ENCODE peak calls at places on chromosomes 2 and 18, in ten cellular contexts. One of them, this sample, is unnamed.

GRCh38 chr2:151379191-151379590 is 21.8 kb downstream of the TNFAIP6 start:
- DNase-seq in Right ventricle myocardium inferior: no peak
- DNase-seq in NCI-H1092: no peak
- DNase-seq in MCF 10A: peak
- DNase-seq in AG20443: no peak
- DNase-seq in activated effector memory CD4-positive, alpha-beta T cell treated with Interleukin-2 at 50 U/mL for 16 hours: no peak
- DNase-seq in HuH-7.5: no peak
- DNase-seq in hippocampal formation: no peak
- DNase-seq in T-helper 9 cell: no peak
- DNase-seq in stimulated activated CD8-positive, alpha-beta memory T cell treated with anti-CD3 and anti-CD28 coated beads, Interleukin-2, amount 100 ng/mL, for 1 hour: no peak
- DNase-seq in this sample: no peak

GRCh38 chr18:77054606-77055428 is 77.8 kb downstream of the MBP start:
- DNase-seq in hippocampal formation: peak
- DNase-seq in Right ventricle myocardium inferior: peak
- DNase-seq in AG20443: peak
- DNase-seq in MCF 10A: no peak
- DNase-seq in NCI-H1092: peak
- DNase-seq in HuH-7.5: peak
- DNase-seq in T-helper 9 cell: peak
- DNase-seq in activated effector memory CD4-positive, alpha-beta T cell treated with Interleukin-2 at 50 U/mL for 16 hours: peak
- DNase-seq in stimulated activated CD8-positive, alpha-beta memory T cell treated with anti-CD3 and anti-CD28 coated beads, Interleukin-2, amount 100 ng/mL, for 1 hour: peak
- DNase-seq in this sample: peak

GRCh38 chr2:175662335-175662734 is 339.7 kb downstream of the LNPK start:
- DNase-seq in stimulated activated CD8-positive, alpha-beta memory T cell treated with anti-CD3 and anti-CD28 coated beads, Interleukin-2, amount 100 ng/mL, for 1 hour: no peak
- DNase-seq in Right ventricle myocardium inferior: no peak
- DNase-seq in T-helper 9 cell: no peak
- DNase-seq in AG20443: no peak
- DNase-seq in MCF 10A: no peak
- DNase-seq in NCI-H1092: no peak
- DNase-seq in hippocampal formation: no peak
- DNase-seq in activated effector memory CD4-positive, alpha-beta T cell treated with Interleukin-2 at 50 U/mL for 16 hours: no peak
- DNase-seq in HuH-7.5: no peak
- DNase-seq in this sample: no peak

GRCh38 chr2:10341193-10341592 is 38.5 kb downstream of the HPCAL1 start:
- DNase-seq in hippocampal formation: no peak
- DNase-seq in Right ventricle myocardium inferior: no peak
- DNase-seq in MCF 10A: no peak
- DNase-seq in NCI-H1092: no peak
- DNase-seq in AG20443: no peak
- DNase-seq in stimulated activated CD8-positive, alpha-beta memory T cell treated with anti-CD3 and anti-CD28 coated beads, Interleukin-2, amount 100 ng/mL, for 1 hour: no peak
- DNase-seq in HuH-7.5: no peak
- DNase-seq in T-helper 9 cell: no peak
- DNase-seq in activated effector memory CD4-positive, alpha-beta T cell treated with Interleukin-2 at 50 U/mL for 16 hours: no peak
- DNase-seq in this sample: no peak

GRCh38 chr2:40202798-40203400 is 249.0 kb downstream of the SLC8A1 start:
- DNase-seq in MCF 10A: no peak
- DNase-seq in NCI-H1092: no peak
- DNase-seq in T-helper 9 cell: no peak
- DNase-seq in AG20443: peak
- DNase-seq in Right ventricle myocardium inferior: no peak
- DNase-seq in hippocampal formation: no peak
- DNase-seq in HuH-7.5: no peak
- DNase-seq in stimulated activated CD8-positive, alpha-beta memory T cell treated with anti-CD3 and anti-CD28 coated beads, Interleukin-2, amount 100 ng/mL, for 1 hour: no peak
- DNase-seq in activated effector memory CD4-positive, alpha-beta T cell treated with Interleukin-2 at 50 U/mL for 16 hours: no peak
- DNase-seq in this sample: no peak

GRCh38 chr18:64929026-64929425 is 780.1 kb upstream of the LINC00305 start:
- DNase-seq in T-helper 9 cell: no peak
- DNase-seq in NCI-H1092: no peak
- DNase-seq in activated effector memory CD4-positive, alpha-beta T cell treated with Interleukin-2 at 50 U/mL for 16 hours: no peak
- DNase-seq in stimulated activated CD8-positive, alpha-beta memory T cell treated with anti-CD3 and anti-CD28 coated beads, Interleukin-2, amount 100 ng/mL, for 1 hour: no peak
- DNase-seq in Right ventricle myocardium inferior: no peak
- DNase-seq in HuH-7.5: no peak
- DNase-seq in MCF 10A: peak
- DNase-seq in hippocampal formation: no peak
- DNase-seq in AG20443: no peak
- DNase-seq in this sample: no peak

GRCh38 chr2:105926960-105927678 is 182.4 kb downstream of the NCK2 start:
- DNase-seq in T-helper 9 cell: peak
- DNase-seq in NCI-H1092: no peak
- DNase-seq in Right ventricle myocardium inferior: no peak
- DNase-seq in MCF 10A: no peak
- DNase-seq in stimulated activated CD8-positive, alpha-beta memory T cell treated with anti-CD3 and anti-CD28 coated beads, Interleukin-2, amount 100 ng/mL, for 1 hour: no peak
- DNase-seq in activated effector memory CD4-positive, alpha-beta T cell treated with Interleukin-2 at 50 U/mL for 16 hours: peak
- DNase-seq in hippocampal formation: no peak
- DNase-seq in AG20443: no peak
- DNase-seq in HuH-7.5: no peak
- DNase-seq in this sample: no peak

GRCh38 chr2:65370387-65371093 is 61.9 kb downstream of the SPRED2 start:
- DNase-seq in stimulated activated CD8-positive, alpha-beta memory T cell treated with anti-CD3 and anti-CD28 coated beads, Interleukin-2, amount 100 ng/mL, for 1 hour: no peak
- DNase-seq in AG20443: peak
- DNase-seq in NCI-H1092: no peak
- DNase-seq in Right ventricle myocardium inferior: no peak
- DNase-seq in hippocampal formation: no peak
- DNase-seq in T-helper 9 cell: no peak
- DNase-seq in activated effector memory CD4-positive, alpha-beta T cell treated with Interleukin-2 at 50 U/mL for 16 hours: no peak
- DNase-seq in HuH-7.5: no peak
- DNase-seq in MCF 10A: no peak
- DNase-seq in this sample: peak

GRCh38 chr2:69997296-69998184 is 36.1 kb upstream of the ASPRV1 start:
- DNase-seq in AG20443: peak
- DNase-seq in Right ventricle myocardium inferior: peak
- DNase-seq in stimulated activated CD8-positive, alpha-beta memory T cell treated with anti-CD3 and anti-CD28 coated beads, Interleukin-2, amount 100 ng/mL, for 1 hour: no peak
- DNase-seq in T-helper 9 cell: no peak
- DNase-seq in NCI-H1092: no peak
- DNase-seq in hippocampal formation: no peak
- DNase-seq in activated effector memory CD4-positive, alpha-beta T cell treated with Interleukin-2 at 50 U/mL for 16 hours: no peak
- DNase-seq in MCF 10A: peak
- DNase-seq in HuH-7.5: no peak
- DNase-seq in this sample: no peak

GRCh38 chr18:61651145-61651879 is 241.5 kb downstream of the RNF152 start:
- DNase-seq in MCF 10A: no peak
- DNase-seq in HuH-7.5: no peak
- DNase-seq in stimulated activated CD8-positive, alpha-beta memory T cell treated with anti-CD3 and anti-CD28 coated beads, Interleukin-2, amount 100 ng/mL, for 1 hour: no peak
- DNase-seq in activated effector memory CD4-positive, alpha-beta T cell treated with Interleukin-2 at 50 U/mL for 16 hours: no peak
- DNase-seq in Right ventricle myocardium inferior: no peak
- DNase-seq in hippocampal formation: no peak
- DNase-seq in T-helper 9 cell: no peak
- DNase-seq in NCI-H1092: no peak
- DNase-seq in AG20443: no peak
- DNase-seq in this sample: no peak

GRCh38 chr2:156864230-156864629 is 393.3 kb upstream of the GALNT5 start:
- DNase-seq in HuH-7.5: no peak
- DNase-seq in T-helper 9 cell: no peak
- DNase-seq in NCI-H1092: no peak
- DNase-seq in MCF 10A: no peak
- DNase-seq in stimulated activated CD8-positive, alpha-beta memory T cell treated with anti-CD3 and anti-CD28 coated beads, Interleukin-2, amount 100 ng/mL, for 1 hour: no peak
- DNase-seq in activated effector memory CD4-positive, alpha-beta T cell treated with Interleukin-2 at 50 U/mL for 16 hours: no peak
- DNase-seq in hippocampal formation: no peak
- DNase-seq in Right ventricle myocardium inferior: no peak
- DNase-seq in AG20443: no peak
- DNase-seq in this sample: no peak

GRCh38 chr2:175903384-175903936 is 98.6 kb downstream of the LNPK start:
- DNase-seq in AG20443: no peak
- DNase-seq in NCI-H1092: no peak
- DNase-seq in activated effector memory CD4-positive, alpha-beta T cell treated with Interleukin-2 at 50 U/mL for 16 hours: no peak
- DNase-seq in T-helper 9 cell: no peak
- DNase-seq in HuH-7.5: no peak
- DNase-seq in stimulated activated CD8-positive, alpha-beta memory T cell treated with anti-CD3 and anti-CD28 coated beads, Interleukin-2, amount 100 ng/mL, for 1 hour: no peak
- DNase-seq in Right ventricle myocardium inferior: no peak
- DNase-seq in MCF 10A: no peak
- DNase-seq in hippocampal formation: no peak
- DNase-seq in this sample: no peak

GRCh38 chr2:216621292-216621691 is 11.9 kb upstream of the IGFBP2 start:
- DNase-seq in hippocampal formation: no peak
- DNase-seq in T-helper 9 cell: no peak
- DNase-seq in activated effector memory CD4-positive, alpha-beta T cell treated with Interleukin-2 at 50 U/mL for 16 hours: no peak
- DNase-seq in HuH-7.5: no peak
- DNase-seq in MCF 10A: no peak
- DNase-seq in stimulated activated CD8-positive, alpha-beta memory T cell treated with anti-CD3 and anti-CD28 coated beads, Interleukin-2, amount 100 ng/mL, for 1 hour: no peak
- DNase-seq in NCI-H1092: peak
- DNase-seq in Right ventricle myocardium inferior: no peak
- DNase-seq in AG20443: no peak
- DNase-seq in this sample: no peak

GRCh38 chr2:6968319-6969100 is 51.3 kb downstream of the RNF144A start:
- DNase-seq in T-helper 9 cell: no peak
- DNase-seq in HuH-7.5: no peak
- DNase-seq in Right ventricle myocardium inferior: no peak
- DNase-seq in stimulated activated CD8-positive, alpha-beta memory T cell treated with anti-CD3 and anti-CD28 coated beads, Interleukin-2, amount 100 ng/mL, for 1 hour: no peak
- DNase-seq in activated effector memory CD4-positive, alpha-beta T cell treated with Interleukin-2 at 50 U/mL for 16 hours: no peak
- DNase-seq in MCF 10A: no peak
- DNase-seq in NCI-H1092: no peak
- DNase-seq in hippocampal formation: peak
- DNase-seq in AG20443: no peak
- DNase-seq in this sample: no peak

GRCh38 chr2:72367530-72368225 is 220.0 kb upstream of the CYP26B1 start:
- DNase-seq in MCF 10A: peak
- DNase-seq in hippocampal formation: peak
- DNase-seq in HuH-7.5: no peak
- DNase-seq in Right ventricle myocardium inferior: peak
- DNase-seq in T-helper 9 cell: no peak
- DNase-seq in stimulated activated CD8-positive, alpha-beta memory T cell treated with anti-CD3 and anti-CD28 coated beads, Interleukin-2, amount 100 ng/mL, for 1 hour: no peak
- DNase-seq in AG20443: peak
- DNase-seq in activated effector memory CD4-positive, alpha-beta T cell treated with Interleukin-2 at 50 U/mL for 16 hours: no peak
- DNase-seq in NCI-H1092: no peak
- DNase-seq in this sample: no peak

GRCh38 chr2:224865016-224865415 is 148.9 kb upstream of the CCDC195 start:
- DNase-seq in MCF 10A: no peak
- DNase-seq in AG20443: peak
- DNase-seq in HuH-7.5: no peak
- DNase-seq in NCI-H1092: no peak
- DNase-seq in T-helper 9 cell: no peak
- DNase-seq in activated effector memory CD4-positive, alpha-beta T cell treated with Interleukin-2 at 50 U/mL for 16 hours: no peak
- DNase-seq in hippocampal formation: no peak
- DNase-seq in Right ventricle myocardium inferior: no peak
- DNase-seq in stimulated activated CD8-positive, alpha-beta memory T cell treated with anti-CD3 and anti-CD28 coated beads, Interleukin-2, amount 100 ng/mL, for 1 hour: no peak
- DNase-seq in this sample: no peak

GRCh38 chr18:1177232-1177631 is 272.6 kb downstream of the ADCYAP1 start:
- DNase-seq in T-helper 9 cell: no peak
- DNase-seq in activated effector memory CD4-positive, alpha-beta T cell treated with Interleukin-2 at 50 U/mL for 16 hours: no peak
- DNase-seq in HuH-7.5: no peak
- DNase-seq in hippocampal formation: no peak
- DNase-seq in AG20443: no peak
- DNase-seq in Right ventricle myocardium inferior: no peak
- DNase-seq in NCI-H1092: no peak
- DNase-seq in stimulated activated CD8-positive, alpha-beta memory T cell treated with anti-CD3 and anti-CD28 coated beads, Interleukin-2, amount 100 ng/mL, for 1 hour: no peak
- DNase-seq in MCF 10A: no peak
- DNase-seq in this sample: no peak

GRCh38 chr18:3508576-3509559 is 58.9 kb downstream of the TGIF1 start:
- DNase-seq in MCF 10A: no peak
- DNase-seq in T-helper 9 cell: no peak
- DNase-seq in NCI-H1092: no peak
- DNase-seq in AG20443: no peak
- DNase-seq in HuH-7.5: no peak
- DNase-seq in stimulated activated CD8-positive, alpha-beta memory T cell treated with anti-CD3 and anti-CD28 coated beads, Interleukin-2, amount 100 ng/mL, for 1 hour: no peak
- DNase-seq in hippocampal formation: no peak
- DNase-seq in activated effector memory CD4-positive, alpha-beta T cell treated with Interleukin-2 at 50 U/mL for 16 hours: no peak
- DNase-seq in Right ventricle myocardium inferior: no peak
- DNase-seq in this sample: peak

GRCh38 chr2:175004730-175004979 is 526 bp downstream of the CHN1 start:
- DNase-seq in MCF 10A: no peak
- DNase-seq in activated effector memory CD4-positive, alpha-beta T cell treated with Interleukin-2 at 50 U/mL for 16 hours: no peak
- DNase-seq in hippocampal formation: no peak
- DNase-seq in AG20443: peak
- DNase-seq in Right ventricle myocardium inferior: no peak
- DNase-seq in HuH-7.5: peak
- DNase-seq in NCI-H1092: no peak
- DNase-seq in T-helper 9 cell: no peak
- DNase-seq in stimulated activated CD8-positive, alpha-beta memory T cell treated with anti-CD3 and anti-CD28 coated beads, Interleukin-2, amount 100 ng/mL, for 1 hour: no peak
- DNase-seq in this sample: no peak